ENCODE peak calls at places on chromosomes 13 and 19, in four cellular contexts. S is GM04503, N is SW 1271, W is uterus. P is an unnamed sample.

GRCh38 chr19:34269968-34270621 is 15.7 kb downstream of the GARRE1 start:
- DNase-seq in S (no peak), N (no peak), W (peak), P (peak)

GRCh38 chr13:28316129-28316528 is 177.8 kb downstream of the PAN3 start:
- DNase-seq in W (no peak), N (no peak), S (no peak), P (no peak)

GRCh38 chr19:48992571-48993174 is 436 bp downstream of the GYS1 start:
- DNase-seq in W (no peak), N (no peak), S (no peak), P (no peak)

GRCh38 chr13:104571161-104571889 is 1505.1 kb upstream of the SLC10A2 start:
- DNase-seq in W (peak), S (peak), N (peak), P (peak)

GRCh38 chr13:29771247-29771646 is 79.2 kb downstream of the UBL3 start:
- DNase-seq in S (no peak), W (no peak), N (no peak), P (no peak)

GRCh38 chr13:76917096-76917495 is 30.9 kb upstream of the KCTD12 start:
- DNase-seq in N (no peak), S (no peak), W (no peak), P (no peak)

GRCh38 chr19:611506-611869 is 21.8 kb downstream of the HCN2 start:
- DNase-seq in W (no peak), N (no peak), S (peak), P (no peak)

GRCh38 chr13:99288069-99288468 is 19.1 kb downstream of the GPR183 start:
- DNase-seq in W (no peak), S (no peak), N (no peak), P (no peak)

GRCh38 chr13:107873908-107874307 is 341.4 kb downstream of the LIG4 start:
- DNase-seq in N (no peak), W (no peak), S (no peak), P (no peak)

GRCh38 chr13:58855283-58855682 is 1223.7 kb downstream of the PCDH17 start:
- DNase-seq in S (no peak), W (no peak), N (no peak), P (no peak)

GRCh38 chr13:25330541-25330940 is 29.1 kb downstream of the NUP58 start:
- DNase-seq in N (no peak), S (no peak), W (no peak), P (no peak)

GRCh38 chr13:114108141-114108761 is 24.2 kb downstream of the RASA3 start:
- DNase-seq in W (peak), S (no peak), N (no peak), P (no peak)

GRCh38 chr19:6580313-6580712 is 10.6 kb downstream of the CD70 start:
- DNase-seq in S (no peak), W (no peak), N (peak), P (no peak)

GRCh38 chr19:38717051-38717450 is 27.2 kb downstream of the CAPN12 start:
- DNase-seq in W (no peak), N (no peak), S (no peak), P (no peak)

GRCh38 chr13:83692800-83693199 is 189.5 kb downstream of the SLITRK1 start:
- DNase-seq in W (no peak), N (no peak), S (no peak), P (no peak)

GRCh38 chr19:7545904-7546303 is 10.4 kb downstream of the PNPLA6 start:
- DNase-seq in N (no peak), W (no peak), S (no peak), P (no peak)

GRCh38 chr19:18023596-18024212 is 15.7 kb downstream of the ARRDC2 start:
- DNase-seq in S (no peak), N (no peak), W (peak), P (no peak)